ENCODE peak calls at places on chromosomes 12 and 14, in nine cellular contexts. Z is K562; R is activated T-helper 1 cell treated with anti-CD3 and anti-CD28 coated beads, Interleukin-12 subunit alpha, Interleukin-12 subunit beta, Interleukin-2, Interleukin-4 antibody, amounts not matched to agents 30 ng/mL and 10 ng/mL and 1 ng/mL, durations not matched to agents 14 hours and 24 hours and 36 hours; M is gastrocnemius medialis; I is Right ventricle myocardium superior; G is lung; Y is mesothelial cell of epicardium; X is IMR-90; D is lung microvascular endothelial cell. T is an unnamed sample.

GRCh38 chr12:132150780-132151144 is 6.5 kb downstream of the NOC4L start:
- DNase-seq in Z (no peak), R (no peak), M (no peak), I (peak; percentile 29), G (no peak), Y (no peak), X (no peak), D (no peak), T (no peak)

GRCh38 chr14:36511981-36512584 is 7.9 kb downstream of the NKX2-1 start:
- DNase-seq in Z (no peak), R (no peak), M (no peak), I (no peak), G (no peak), Y (no peak), X (no peak), D (no peak), T (no peak)

GRCh38 chr12:30420561-30420960 is 275.1 kb downstream of the IPO8 start:
- DNase-seq in Z (no peak), R (no peak), M (no peak), I (no peak), G (no peak), Y (no peak), X (peak; percentile 1), D (no peak), T (no peak)

GRCh38 chr12:118063567-118064391 is 2.8 kb upstream of the WSB2 start:
- DNase-seq in Z (no peak), R (no peak), M (no peak), I (no peak), G (no peak), Y (no peak), X (peak; percentile 52), D (peak; percentile 96), T (no peak)

GRCh38 chr12:102950107-102950949 is 7.1 kb upstream of the ASCL1 start:
- DNase-seq in Z (no peak), R (no peak), M (no peak), I (peak; percentile 44), G (no peak), Y (no peak), X (no peak), D (no peak), T (no peak)

GRCh38 chr14:30559638-30560071 is 697 bp downstream of the G2E3 start:
- DNase-seq in Z (peak; percentile 15), R (no peak), M (no peak), I (no peak), G (no peak), Y (no peak), X (peak; percentile 42), D (peak; percentile 31), T (no peak)

GRCh38 chr14:27672047-27672446 is 1074.2 kb upstream of the NOVA1 start:
- DNase-seq in Z (no peak), R (no peak), M (no peak), I (no peak), G (no peak), Y (no peak), X (no peak), D (no peak), T (no peak)

GRCh38 chr12:132813443-132813842 is 15.2 kb downstream of the GOLGA3 start:
- DNase-seq in Z (no peak), R (no peak), M (no peak), I (no peak), G (no peak), Y (no peak), X (no peak), D (no peak), T (no peak)

GRCh38 chr12:15808250-15808971 is 19.2 kb upstream of the EPS8 start:
- DNase-seq in Z (no peak), R (no peak), M (no peak), I (no peak), G (no peak), Y (no peak), X (peak; percentile 83), D (no peak), T (no peak)

GRCh38 chr12:91877461-91878230 is 268.0 kb downstream of the BTG1 start:
- DNase-seq in Z (no peak), R (peak; percentile 14), M (no peak), I (no peak), G (no peak), Y (no peak), X (no peak), D (no peak), T (peak; percentile 47)

GRCh38 chr12:55073043-55074022 is 52.9 kb upstream of the OR9K2 start:
- DNase-seq in Z (peak; percentile 66), R (peak; percentile 57), M (peak; percentile 34), I (peak; percentile 74), G (peak; percentile 65), Y (peak; percentile 79), X (peak; percentile 70), D (peak; percentile 86), T (peak; percentile 69)

GRCh38 chr12:66804555-66804954 is 125.7 kb upstream of the GRIP1 start:
- DNase-seq in Z (no peak), R (no peak), M (no peak), I (no peak), G (no peak), Y (no peak), X (no peak), D (no peak), T (no peak)